ENCODE peak calls at places on chromosomes 13 and 19, in ten cellular contexts. One of them, this sample, is unnamed.

GRCh38 chr19:29532956-29533355 is 7.2 kb downstream of the VSTM2B start:
- DNase-seq in fibroblast of lung: no peak
- DNase-seq in T-helper 1 cell: no peak
- DNase-seq in activated CD4-positive, CD25-positive, alpha-beta regulatory T cell treated with anti-CD3 and anti-CD28 coated beads, Interleukin-2, amount 50 U/mL, for 16 hours: no peak
- DNase-seq in lung microvascular endothelial cell: no peak
- DNase-seq in lower leg skin: no peak
- DNase-seq in non-pigmented ciliary epithelial cell: no peak
- DNase-seq in ovary: no peak
- DNase-seq in fibroblast of mammary gland: no peak
- DNase-seq in CD8-positive, alpha-beta memory T cell: no peak
- DNase-seq in this sample: no peak

GRCh38 chr13:46679369-46680180 is 117.4 kb downstream of the ESD start:
- DNase-seq in fibroblast of lung: peak
- DNase-seq in T-helper 1 cell: no peak
- DNase-seq in activated CD4-positive, CD25-positive, alpha-beta regulatory T cell treated with anti-CD3 and anti-CD28 coated beads, Interleukin-2, amount 50 U/mL, for 16 hours: no peak
- DNase-seq in lung microvascular endothelial cell: peak
- DNase-seq in lower leg skin: no peak
- DNase-seq in non-pigmented ciliary epithelial cell: no peak
- DNase-seq in ovary: peak
- DNase-seq in fibroblast of mammary gland: peak
- DNase-seq in CD8-positive, alpha-beta memory T cell: peak
- DNase-seq in this sample: peak

GRCh38 chr13:113922412-113923118 is 51.3 kb downstream of the C13orf46 start:
- DNase-seq in fibroblast of lung: no peak
- DNase-seq in T-helper 1 cell: no peak
- DNase-seq in activated CD4-positive, CD25-positive, alpha-beta regulatory T cell treated with anti-CD3 and anti-CD28 coated beads, Interleukin-2, amount 50 U/mL, for 16 hours: no peak
- DNase-seq in lung microvascular endothelial cell: peak
- DNase-seq in lower leg skin: no peak
- DNase-seq in non-pigmented ciliary epithelial cell: no peak
- DNase-seq in ovary: no peak
- DNase-seq in fibroblast of mammary gland: no peak
- DNase-seq in CD8-positive, alpha-beta memory T cell: no peak
- DNase-seq in this sample: no peak

GRCh38 chr13:30341815-30342570 is 34.6 kb upstream of the KATNAL1 start:
- DNase-seq in fibroblast of lung: peak
- DNase-seq in T-helper 1 cell: no peak
- DNase-seq in activated CD4-positive, CD25-positive, alpha-beta regulatory T cell treated with anti-CD3 and anti-CD28 coated beads, Interleukin-2, amount 50 U/mL, for 16 hours: no peak
- DNase-seq in lung microvascular endothelial cell: peak
- DNase-seq in lower leg skin: peak
- DNase-seq in non-pigmented ciliary epithelial cell: peak
- DNase-seq in ovary: peak
- DNase-seq in fibroblast of mammary gland: peak
- DNase-seq in CD8-positive, alpha-beta memory T cell: no peak
- DNase-seq in this sample: peak

GRCh38 chr19:51821921-51822716 is 27.2 kb downstream of the FPR3 start:
- DNase-seq in fibroblast of lung: no peak
- DNase-seq in T-helper 1 cell: no peak
- DNase-seq in activated CD4-positive, CD25-positive, alpha-beta regulatory T cell treated with anti-CD3 and anti-CD28 coated beads, Interleukin-2, amount 50 U/mL, for 16 hours: no peak
- DNase-seq in lung microvascular endothelial cell: no peak
- DNase-seq in lower leg skin: no peak
- DNase-seq in non-pigmented ciliary epithelial cell: no peak
- DNase-seq in ovary: no peak
- DNase-seq in fibroblast of mammary gland: peak
- DNase-seq in CD8-positive, alpha-beta memory T cell: no peak
- DNase-seq in this sample: no peak

GRCh38 chr13:80161896-80162295 is 179.0 kb downstream of the SPRY2 start:
- DNase-seq in fibroblast of lung: no peak
- DNase-seq in T-helper 1 cell: no peak
- DNase-seq in activated CD4-positive, CD25-positive, alpha-beta regulatory T cell treated with anti-CD3 and anti-CD28 coated beads, Interleukin-2, amount 50 U/mL, for 16 hours: no peak
- DNase-seq in lung microvascular endothelial cell: no peak
- DNase-seq in lower leg skin: no peak
- DNase-seq in non-pigmented ciliary epithelial cell: no peak
- DNase-seq in ovary: no peak
- DNase-seq in fibroblast of mammary gland: no peak
- DNase-seq in CD8-positive, alpha-beta memory T cell: no peak
- DNase-seq in this sample: no peak

GRCh38 chr13:72652681-72653080 is 74.7 kb downstream of the MZT1 start:
- DNase-seq in fibroblast of lung: no peak
- DNase-seq in T-helper 1 cell: no peak
- DNase-seq in activated CD4-positive, CD25-positive, alpha-beta regulatory T cell treated with anti-CD3 and anti-CD28 coated beads, Interleukin-2, amount 50 U/mL, for 16 hours: no peak
- DNase-seq in lung microvascular endothelial cell: peak
- DNase-seq in lower leg skin: no peak
- DNase-seq in non-pigmented ciliary epithelial cell: no peak
- DNase-seq in ovary: no peak
- DNase-seq in fibroblast of mammary gland: no peak
- DNase-seq in CD8-positive, alpha-beta memory T cell: no peak
- DNase-seq in this sample: peak

GRCh38 chr19:44613295-44614168 is at the start of gene IGSF23:
- DNase-seq in fibroblast of lung: no peak
- DNase-seq in T-helper 1 cell: no peak
- DNase-seq in activated CD4-positive, CD25-positive, alpha-beta regulatory T cell treated with anti-CD3 and anti-CD28 coated beads, Interleukin-2, amount 50 U/mL, for 16 hours: no peak
- DNase-seq in lung microvascular endothelial cell: no peak
- DNase-seq in lower leg skin: no peak
- DNase-seq in non-pigmented ciliary epithelial cell: no peak
- DNase-seq in ovary: no peak
- DNase-seq in fibroblast of mammary gland: no peak
- DNase-seq in CD8-positive, alpha-beta memory T cell: no peak
- DNase-seq in this sample: no peak

GRCh38 chr13:27660511-27660910 is 38.8 kb downstream of the POLR1D start:
- DNase-seq in fibroblast of lung: no peak
- DNase-seq in T-helper 1 cell: no peak
- DNase-seq in activated CD4-positive, CD25-positive, alpha-beta regulatory T cell treated with anti-CD3 and anti-CD28 coated beads, Interleukin-2, amount 50 U/mL, for 16 hours: no peak
- DNase-seq in lung microvascular endothelial cell: no peak
- DNase-seq in lower leg skin: no peak
- DNase-seq in non-pigmented ciliary epithelial cell: no peak
- DNase-seq in ovary: no peak
- DNase-seq in fibroblast of mammary gland: no peak
- DNase-seq in CD8-positive, alpha-beta memory T cell: no peak
- DNase-seq in this sample: no peak

GRCh38 chr19:28934626-28935025 is 278.3 kb downstream of the UQCRFS1 start:
- DNase-seq in fibroblast of lung: peak
- DNase-seq in T-helper 1 cell: no peak
- DNase-seq in activated CD4-positive, CD25-positive, alpha-beta regulatory T cell treated with anti-CD3 and anti-CD28 coated beads, Interleukin-2, amount 50 U/mL, for 16 hours: no peak
- DNase-seq in lung microvascular endothelial cell: no peak
- DNase-seq in lower leg skin: no peak
- DNase-seq in non-pigmented ciliary epithelial cell: no peak
- DNase-seq in ovary: no peak
- DNase-seq in fibroblast of mammary gland: peak
- DNase-seq in CD8-positive, alpha-beta memory T cell: no peak
- DNase-seq in this sample: no peak